ENCODE peak calls at places on chromosomes 2 and 18, in six cellular contexts. W, X, V, L, O and Z are unnamed samples.

GRCh38 chr18:66707473-66707872 is 103.6 kb upstream of the CDH19 start:
- DNase-seq in L (no peak), V (no peak), O (no peak), W (no peak), X (no peak), Z (no peak)

GRCh38 chr2:8906208-8906607 is 68.8 kb upstream of the KIDINS220 start:
- DNase-seq in O (peak), X (no peak), W (peak), V (peak), L (peak), Z (no peak)

GRCh38 chr2:240303896-240304745 is 131.3 kb upstream of the GPC1 start:
- DNase-seq in X (no peak), L (no peak), O (no peak), V (no peak), W (no peak), Z (no peak)

GRCh38 chr2:99975386-99975785 is 167.0 kb downstream of the AFF3 start:
- DNase-seq in W (peak), L (no peak), O (peak), X (no peak), V (no peak), Z (no peak)

GRCh38 chr18:43563780-43564179 is 286.5 kb upstream of the SYT4 start:
- DNase-seq in V (no peak), X (peak), L (no peak), O (peak), W (peak), Z (peak)

GRCh38 chr2:224576098-224576715 is 9.0 kb downstream of the CUL3 start:
- DNase-seq in V (no peak), W (no peak), O (peak), X (no peak), L (no peak), Z (peak)

GRCh38 chr2:234764378-234764777 is 187.4 kb upstream of the SH3BP4 start:
- DNase-seq in O (no peak), V (no peak), X (no peak), W (no peak), L (no peak), Z (no peak)

GRCh38 chr18:48445540-48445939 is 36.4 kb upstream of the ZBTB7C start:
- DNase-seq in V (peak), X (peak), O (peak), L (peak), W (peak), Z (peak)

GRCh38 chr2:222950886-222951285 is 90.0 kb downstream of the ACSL3 start:
- DNase-seq in V (no peak), W (peak), X (no peak), O (peak), L (no peak), Z (no peak)

GRCh38 chr2:85169581-85169980 is 36.4 kb downstream of the TCF7L1 start:
- DNase-seq in V (no peak), X (no peak), W (no peak), L (no peak), O (no peak), Z (no peak)

GRCh38 chr2:27920148-27920885 is 29.8 kb downstream of the BABAM2 start:
- DNase-seq in V (no peak), X (no peak), O (peak), L (no peak), W (peak), Z (no peak)

GRCh38 chr2:20496069-20496468 is 49.2 kb downstream of the RHOB start:
- DNase-seq in O (peak), V (peak), L (peak), W (peak), X (no peak), Z (no peak)

GRCh38 chr2:104856086-104856972 is 2.4 kb downstream of the POU3F3 start:
- DNase-seq in L (no peak), X (peak), V (no peak), O (no peak), W (no peak), Z (no peak)

GRCh38 chr2:170716851-170717598 is 1.9 kb downstream of the SP5 start:
- DNase-seq in V (no peak), X (peak), L (no peak), O (no peak), W (peak), Z (no peak)

GRCh38 chr18:31497711-31498449 is at the start of gene DSG2:
- DNase-seq in X (peak), W (no peak), V (no peak), L (no peak), O (peak), Z (no peak)

GRCh38 chr2:9997936-9998335 is 45.4 kb upstream of the KLF11 start:
- DNase-seq in O (no peak), V (no peak), X (no peak), L (no peak), W (no peak), Z (no peak)

GRCh38 chr2:191711621-191712020 is 33.7 kb downstream of the NABP1 start:
- DNase-seq in V (no peak), W (no peak), L (no peak), O (no peak), X (no peak), Z (no peak)

GRCh38 chr18:38025433-38026038 is 459.9 kb upstream of the CELF4 start:
- DNase-seq in L (no peak), V (no peak), W (no peak), X (peak), O (peak), Z (no peak)

GRCh38 chr2:45571940-45572339 is 39.1 kb downstream of the SRBD1 start:
- DNase-seq in L (no peak), X (no peak), O (no peak), W (no peak), V (no peak), Z (no peak)

GRCh38 chr2:45575881-45576280 is 35.2 kb downstream of the SRBD1 start:
- DNase-seq in W (no peak), O (no peak), X (no peak), V (no peak), L (no peak), Z (no peak)

GRCh38 chr2:45570671-45571334 is 40.3 kb downstream of the SRBD1 start:
- DNase-seq in O (no peak), V (no peak), L (no peak), X (peak), W (peak), Z (no peak)

GRCh38 chr2:45568935-45569334 is 42.1 kb downstream of the SRBD1 start:
- DNase-seq in L (no peak), W (no peak), X (no peak), O (peak), V (no peak), Z (no peak)

GRCh38 chr2:45572979-45573378 is 38.1 kb downstream of the SRBD1 start:
- DNase-seq in L (no peak), O (no peak), X (no peak), W (no peak), V (no peak), Z (no peak)
- H2AFZ ChIP-seq in L (no peak), O (no peak), X (no peak), W (no peak), V (no peak), Z (no peak)

GRCh38 chr2:210548878-210549384 is 7.5 kb upstream of the CPS1 start:
- DNase-seq in W (no peak), V (no peak), L (no peak), X (no peak), O (no peak), Z (no peak)

GRCh38 chr2:210544191-210544590 is 12.2 kb upstream of the CPS1 start:
- DNase-seq in O (no peak), W (no peak), V (no peak), X (no peak), L (no peak), Z (no peak)

GRCh38 chr2:210544839-210545238 is 11.6 kb upstream of the CPS1 start:
- DNase-seq in O (no peak), W (no peak), L (no peak), V (no peak), X (no peak), Z (no peak)

GRCh38 chr2:210546424-210547223 is 9.8 kb upstream of the CPS1 start:
- DNase-seq in L (no peak), O (no peak), V (no peak), W (no peak), X (peak), Z (no peak)

GRCh38 chr2:210548031-210548430 is 8.4 kb upstream of the CPS1 start:
- DNase-seq in X (no peak), V (no peak), L (no peak), O (no peak), W (no peak), Z (no peak)
- H3K4me2 ChIP-seq in X (no peak), V (no peak), L (no peak), O (no peak), W (no peak), Z (no peak)

DNA sequence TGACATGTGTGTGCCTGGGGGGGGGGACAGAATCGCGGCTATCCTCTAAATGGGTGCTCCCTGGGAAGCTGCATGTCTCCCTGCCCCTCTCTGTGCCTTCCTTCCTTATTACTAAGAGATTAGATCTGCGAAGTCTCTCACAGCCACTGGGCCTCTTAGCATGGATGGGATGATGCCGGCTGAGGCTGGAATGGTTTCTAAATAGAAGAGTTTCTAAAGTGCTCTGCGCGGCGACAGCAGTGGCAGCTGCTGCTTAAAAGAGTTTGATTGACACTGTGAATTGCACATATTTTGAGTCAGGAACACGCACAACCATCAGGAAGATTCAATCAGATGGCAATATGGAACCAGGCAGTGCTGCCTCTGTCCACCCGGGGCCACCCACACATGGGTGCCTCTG is 163.7 kb downstream of the CLIP4 start:
- DNase-seq in L (no peak), W (no peak), X (no peak), O (no peak), V (no peak), Z (no peak)
- TF ChIP-seq CTCF in L (no peak), W (no peak), X (no peak), O (no peak), V (no peak), Z (no peak)

GRCh38 chr2:110713508-110714362 is 18.6 kb upstream of the ACOXL start:
- DNase-seq in V (peak), L (no peak), O (no peak), X (no peak), W (no peak), Z (no peak)
- H2AFZ ChIP-seq in V (no peak), L (no peak), O (no peak), X (no peak), W (no peak), Z (no peak)

GRCh38 chr2:127580167-127581049 is 44.9 kb downstream of the MYO7B start:
- DNase-seq in L (no peak), W (no peak), O (no peak), V (peak), X (no peak), Z (no peak)
- H3K4me2 ChIP-seq in L (no peak), W (no peak), O (no peak), V (no peak), X (no peak), Z (no peak)

DNA sequence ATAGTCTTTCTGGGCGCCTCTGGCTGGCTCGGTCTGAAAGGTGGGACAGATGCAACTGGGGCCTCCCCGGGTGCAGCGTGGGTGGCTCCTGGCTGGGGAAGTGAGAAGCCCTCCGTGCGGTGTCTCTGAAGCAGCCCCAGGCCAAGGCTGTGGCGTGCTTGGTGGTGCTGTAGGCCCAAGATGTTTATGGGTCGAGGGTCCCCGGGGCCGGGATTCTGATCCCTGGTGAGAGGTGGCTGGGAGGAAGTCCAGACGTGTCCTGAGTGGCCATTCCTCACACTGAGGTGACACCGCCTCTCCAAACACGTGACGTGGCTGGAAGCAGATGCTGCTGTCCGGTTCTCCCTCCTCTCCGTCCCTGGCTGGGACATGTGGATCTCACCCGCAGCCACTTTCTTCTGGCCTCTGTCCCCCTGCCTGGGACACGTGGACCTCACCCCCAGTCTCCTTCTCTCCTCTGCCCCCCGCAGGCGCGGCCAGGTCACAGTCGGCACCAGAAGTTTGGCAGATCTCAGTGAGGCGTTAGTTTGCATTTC is 12.6 kb downstream of the RTP5 start:
- DNase-seq in W (no peak), V (no peak), X (peak), O (no peak), L (no peak), Z (peak)
- TF ChIP-seq CTCF in W (no peak), V (no peak), X (no peak), O (no peak), L (peak), Z (peak)